ENCODE peak calls at places on chromosome 18, in nine cellular contexts. Z, N, T, Y, E, P, F, A and G are unnamed samples.

GRCh38 chr18:22320736-22321135 is 97.0 kb downstream of the CTAGE1 start:
- DNase-seq in Z (no peak), N (no peak), T (no peak), Y (no peak), E (no peak), P (no peak), F (no peak), A (no peak), G (no peak)

GRCh38 chr18:78977627-78978271 is 1.9 kb upstream of the SALL3 start:
- DNase-seq in Z (no peak), N (no peak), T (no peak), Y (no peak), E (no peak), P (no peak), F (no peak), A (no peak), G (no peak)

GRCh38 chr18:54717673-54718435 is 110.4 kb upstream of the RAB27B start:
- DNase-seq in Z (no peak), N (peak), T (no peak), Y (no peak), E (peak), P (peak), F (no peak), A (peak), G (no peak)

GRCh38 chr18:79489048-79489899 is 93.5 kb downstream of the NFATC1 start:
- DNase-seq in Z (no peak), N (no peak), T (no peak), Y (no peak), E (no peak), P (no peak), F (no peak), A (no peak), G (no peak)

GRCh38 chr18:46437019-46437418 is 220.0 kb downstream of the LOXHD1 start:
- DNase-seq in Z (no peak), N (no peak), T (no peak), Y (no peak), E (no peak), P (no peak), F (no peak), A (no peak), G (no peak)

GRCh38 chr18:50060822-50061221 is 134.1 kb downstream of the MYO5B start:
- DNase-seq in Z (no peak), N (no peak), T (no peak), Y (no peak), E (no peak), P (no peak), F (no peak), A (no peak), G (no peak)

GRCh38 chr18:48711651-48712486 is 173.0 kb downstream of the CTIF start:
- DNase-seq in Z (peak), N (no peak), T (peak), Y (peak), E (no peak), P (peak), F (no peak), A (peak), G (no peak)

GRCh38 chr18:3451166-3451988 is 1.4 kb downstream of the TGIF1 start:
- DNase-seq in Z (peak), N (peak), T (peak), Y (peak), E (peak), P (peak), F (peak), A (peak), G (peak)

GRCh38 chr18:11310476-11311086 is 161.2 kb upstream of the PIEZO2 start:
- DNase-seq in Z (peak), N (no peak), T (peak), Y (peak), E (no peak), P (peak), F (no peak), A (no peak), G (no peak)

GRCh38 chr18:710418-711300 is 1.8 kb downstream of the ENOSF1 start:
- DNase-seq in Z (no peak), N (no peak), T (no peak), Y (no peak), E (no peak), P (no peak), F (no peak), A (no peak), G (no peak)

GRCh38 chr18:34493099-34493544 is 217.0 kb upstream of the DTNA start:
- DNase-seq in Z (peak), N (no peak), T (peak), Y (peak), E (no peak), P (peak), F (no peak), A (peak), G (peak)

GRCh38 chr18:23856466-23857175 is 157.9 kb upstream of the TTC39C start:
- DNase-seq in Z (no peak), N (no peak), T (no peak), Y (peak), E (no peak), P (no peak), F (no peak), A (no peak), G (no peak)

GRCh38 chr18:435940-436339 is 64.6 kb downstream of the COLEC12 start:
- DNase-seq in Z (no peak), N (no peak), T (no peak), Y (no peak), E (no peak), P (no peak), F (no peak), A (peak), G (no peak)

GRCh38 chr18:36736094-36736493 is 92.7 kb downstream of the TPGS2 start:
- DNase-seq in Z (no peak), N (no peak), T (no peak), Y (no peak), E (no peak), P (no peak), F (no peak), A (no peak), G (no peak)

GRCh38 chr18:76557026-76557575 is 62.1 kb upstream of the ZNF516 start:
- DNase-seq in Z (no peak), N (no peak), T (no peak), Y (no peak), E (no peak), P (no peak), F (no peak), A (no peak), G (no peak)

GRCh38 chr18:40249390-40250080 is 1705.5 kb upstream of the PIK3C3 start:
- DNase-seq in Z (no peak), N (no peak), T (no peak), Y (no peak), E (no peak), P (no peak), F (no peak), A (no peak), G (no peak)